ENCODE peak calls at places on chromosomes 11 and 22, in nine cellular contexts. N, V, H, P, F, Z, L, C and O are unnamed samples.

GRCh38 chr11:77071077-77071476 is 4.3 kb downstream of the CAPN5 start:
- DNase-seq in H (no peak), P (no peak), N (no peak), F (no peak), Z (no peak), C (no peak), L (no peak), V (no peak), O (no peak)

GRCh38 chr11:2097356-2097997 is 41.7 kb downstream of the IGF2 start:
- DNase-seq in F (peak), L (peak), V (peak), Z (peak), C (peak), P (peak), H (peak), N (no peak), O (peak)

GRCh38 chr11:7622731-7623130 is 50.6 kb downstream of the CYB5R2 start:
- DNase-seq in F (no peak), H (no peak), V (no peak), C (no peak), P (no peak), Z (no peak), N (no peak), L (no peak), O (no peak)

GRCh38 chr22:49545606-49546005 is 282.1 kb downstream of the BRD1 start:
- DNase-seq in F (no peak), V (no peak), P (no peak), N (no peak), H (no peak), C (no peak), Z (no peak), L (no peak), O (no peak)

GRCh38 chr11:119092880-119093665 is 8.4 kb downstream of the HMBS start:
- DNase-seq in C (no peak), H (peak), P (peak), N (no peak), V (no peak), F (peak), Z (no peak), L (no peak), O (peak)

GRCh38 chr11:9362393-9362863 is 22.0 kb upstream of the IPO7 start:
- DNase-seq in P (no peak), F (no peak), L (no peak), C (peak), Z (no peak), H (peak), V (peak), N (no peak), O (no peak)

GRCh38 chr22:20434264-20434751 is 3.3 kb downstream of the SCARF2 start:
- DNase-seq in H (no peak), V (no peak), L (no peak), F (no peak), C (no peak), Z (no peak), P (no peak), N (no peak), O (no peak)

GRCh38 chr11:69501121-69501489 is 19.6 kb downstream of the LINC01488 start:
- DNase-seq in L (no peak), N (no peak), Z (no peak), P (no peak), C (no peak), H (no peak), F (no peak), V (no peak), O (no peak)

GRCh38 chr11:12077535-12078280 is 32.7 kb upstream of the MICAL2 start:
- DNase-seq in C (no peak), N (no peak), V (no peak), H (peak), Z (no peak), L (no peak), P (peak), F (peak), O (peak)

GRCh38 chr11:625636-626319 is 1.0 kb upstream of the CDHR5 start:
- DNase-seq in V (no peak), C (no peak), P (no peak), L (peak), F (no peak), N (no peak), Z (no peak), H (no peak), O (no peak)

GRCh38 chr22:22061085-22062077 is 78.8 kb upstream of the TOP3B start:
- DNase-seq in V (no peak), P (no peak), Z (no peak), C (no peak), L (no peak), N (peak), H (peak), F (peak), O (peak)

GRCh38 chr11:12979928-12980689 is 29.0 kb upstream of the RASSF10 start:
- DNase-seq in C (peak), L (no peak), V (no peak), P (no peak), N (no peak), Z (no peak), F (no peak), H (no peak), O (peak)

GRCh38 chr11:125070699-125071254 is 7.7 kb downstream of the SLC37A2 start:
- DNase-seq in F (peak), L (peak), V (no peak), N (peak), C (no peak), Z (no peak), H (peak), P (peak), O (peak)

GRCh38 chr11:15347969-15348734 is 233.4 kb downstream of the INSC start:
- DNase-seq in F (no peak), N (no peak), V (no peak), L (no peak), Z (no peak), C (no peak), P (no peak), H (no peak), O (no peak)

GRCh38 chr11:2122222-2122906 is 16.8 kb downstream of the IGF2 start:
- DNase-seq in N (no peak), F (peak), H (no peak), L (no peak), V (no peak), C (no peak), Z (peak), P (peak), O (peak)

GRCh38 chr22:43992331-43992821 is 31.7 kb upstream of the PARVB start:
- DNase-seq in Z (no peak), V (no peak), C (no peak), F (peak), H (peak), P (peak), L (no peak), N (no peak), O (peak)

GRCh38 chr11:6611092-6612007 is 666 bp downstream of the TAF10 start:
- DNase-seq in Z (peak), V (peak), L (peak), N (no peak), H (peak), F (peak), C (peak), P (peak), O (no peak)

GRCh38 chr11:119344291-119345010 is 2.1 kb downstream of the MFRP start:
- DNase-seq in Z (no peak), H (peak), C (no peak), V (no peak), N (no peak), L (no peak), F (no peak), P (no peak), O (no peak)

GRCh38 chr11:124026498-124026897 is at the start of gene OR10G8:
- DNase-seq in V (no peak), F (no peak), H (no peak), C (no peak), P (no peak), Z (no peak), N (no peak), L (no peak), O (no peak)

GRCh38 chr11:118090545-118091162 is 3.9 kb upstream of the SMIM35 start:
- DNase-seq in N (no peak), Z (no peak), C (no peak), P (no peak), L (no peak), V (no peak), F (no peak), H (no peak), O (no peak)

GRCh38 chr22:30313527-30314385 is 13.0 kb downstream of the TBC1D10A start:
- DNase-seq in Z (no peak), C (no peak), P (no peak), H (no peak), F (no peak), N (no peak), L (no peak), V (no peak), O (peak)

GRCh38 chr11:94730153-94730552 is 38.0 kb upstream of the AMOTL1 start:
- DNase-seq in Z (no peak), P (no peak), F (no peak), H (peak), V (no peak), L (no peak), C (no peak), N (no peak), O (no peak)

GRCh38 chr22:35618427-35619223 is 1.5 kb upstream of the MB start:
- DNase-seq in N (no peak), H (no peak), F (no peak), P (no peak), L (no peak), C (no peak), Z (no peak), V (no peak), O (no peak)

GRCh38 chr11:89437317-89437716 is 53.9 kb downstream of the NOX4 start:
- DNase-seq in L (no peak), V (peak), P (no peak), F (no peak), Z (no peak), N (no peak), C (peak), H (no peak), O (no peak)

GRCh38 chr22:44735518-44736428 is 16.6 kb upstream of the ARHGAP8 start:
- DNase-seq in H (peak), V (peak), Z (peak), N (no peak), P (no peak), C (peak), L (peak), F (peak), O (peak)

DNA sequence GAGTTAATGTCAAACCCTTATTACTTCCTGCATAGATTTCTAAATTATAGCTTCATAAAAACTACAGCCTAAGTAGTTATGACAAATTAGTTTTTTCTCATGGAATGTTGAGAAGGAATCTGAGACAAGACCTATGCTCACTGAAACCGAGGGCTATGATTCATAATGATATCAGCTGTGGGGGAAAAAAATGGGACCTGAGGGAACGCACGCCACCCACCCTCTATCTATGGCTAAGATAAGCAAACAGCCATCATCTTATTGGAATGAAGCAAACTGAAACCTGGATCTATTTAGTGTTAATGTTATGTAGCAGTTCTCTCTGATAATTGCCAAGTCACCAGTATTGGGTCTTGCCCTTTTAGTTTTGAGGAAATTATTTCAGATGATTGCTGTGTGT is 906.9 kb upstream of the RAG2 start:
- DNase-seq in H (peak), V (no peak), Z (no peak), P (peak), L (no peak), F (peak), C (peak), N (no peak), O (peak)
- H3K9ac ChIP-seq in H (no peak), V (no peak), Z (no peak), P (no peak), L (no peak), F (peak), C (no peak), N (no peak), O (peak)

GRCh38 chr11:128695539-128696221 is 1.8 kb downstream of the FLI1 start:
- DNase-seq in Z (no peak), N (no peak), P (no peak), L (no peak), F (no peak), V (no peak), C (no peak), H (peak), O (no peak)
- H3K9ac ChIP-seq in Z (no peak), N (no peak), P (no peak), L (peak), F (peak), V (no peak), C (no peak), H (peak), O (no peak)

DNA sequence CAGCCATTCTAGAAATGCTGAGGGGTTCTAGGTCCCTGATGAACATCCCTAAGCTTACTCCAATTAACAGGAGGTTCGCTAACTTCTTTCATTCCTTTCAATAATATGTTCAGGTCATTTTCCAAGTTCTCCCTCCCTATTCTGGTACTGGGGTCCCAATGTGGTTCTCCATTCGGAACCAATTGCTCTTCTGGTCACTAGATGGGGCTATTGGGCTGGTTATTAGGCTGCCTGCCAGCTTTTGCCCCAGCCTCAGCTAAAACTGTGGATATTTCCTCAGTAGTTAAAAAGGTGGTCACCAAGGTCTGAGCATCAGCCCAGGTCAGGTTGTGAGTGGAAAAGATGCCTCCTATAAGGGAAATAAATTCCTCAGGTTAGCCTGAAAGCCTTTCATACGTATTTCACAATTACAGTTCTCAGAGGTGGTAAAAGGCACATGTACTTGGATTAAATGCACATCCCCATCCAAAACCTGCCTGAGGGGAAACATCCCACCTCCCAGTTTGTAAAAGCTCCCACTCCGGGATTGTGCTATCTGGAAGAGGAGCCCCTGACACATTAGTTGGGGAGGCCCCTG is 161.1 kb upstream of the CCDC179 start:
- DNase-seq in H (peak), C (peak), V (no peak), P (peak), N (no peak), F (peak), L (no peak), Z (no peak), O (peak)
- H3K9ac ChIP-seq in H (no peak), C (no peak), V (no peak), P (no peak), N (no peak), F (no peak), L (no peak), Z (no peak), O (no peak)

GRCh38 chr11:44340656-44341055 is 30.7 kb upstream of the ALX4 start:
- DNase-seq in N (no peak), F (no peak), C (no peak), H (no peak), L (no peak), Z (no peak), V (no peak), P (no peak), O (no peak)
- H3K9ac ChIP-seq in N (no peak), F (no peak), C (no peak), H (no peak), L (no peak), Z (no peak), V (no peak), P (no peak), O (no peak)

GRCh38 chr11:45804806-45805304 is at the start of gene SLC35C1:
- DNase-seq in P (peak), C (peak), V (peak), F (peak), L (peak), N (peak), H (peak), Z (peak), O (peak)

GRCh38 chr11:45805305-45806071 is 539 bp downstream of the SLC35C1 start:
- DNase-seq in P (peak), V (peak), C (peak), H (peak), F (peak), Z (peak), L (no peak), N (no peak), O (peak)

GRCh38 chr11:45806937-45807791 is 2.2 kb downstream of the SLC35C1 start:
- DNase-seq in V (no peak), P (no peak), C (no peak), F (no peak), N (no peak), Z (no peak), L (no peak), H (no peak), O (no peak)

GRCh38 chr11:45807792-45808238 is 2.9 kb downstream of the SLC35C1 start:
- DNase-seq in Z (no peak), F (no peak), N (no peak), C (no peak), H (no peak), P (no peak), L (no peak), V (no peak), O (no peak)

GRCh38 chr11:45806072-45806933 is 1.4 kb downstream of the SLC35C1 start:
- DNase-seq in Z (no peak), F (no peak), V (no peak), P (no peak), N (no peak), C (no peak), L (no peak), H (no peak), O (no peak)
- H3K9ac ChIP-seq in Z (peak), F (peak), V (no peak), P (no peak), N (peak), C (peak), L (peak), H (peak), O (no peak)

DNA sequence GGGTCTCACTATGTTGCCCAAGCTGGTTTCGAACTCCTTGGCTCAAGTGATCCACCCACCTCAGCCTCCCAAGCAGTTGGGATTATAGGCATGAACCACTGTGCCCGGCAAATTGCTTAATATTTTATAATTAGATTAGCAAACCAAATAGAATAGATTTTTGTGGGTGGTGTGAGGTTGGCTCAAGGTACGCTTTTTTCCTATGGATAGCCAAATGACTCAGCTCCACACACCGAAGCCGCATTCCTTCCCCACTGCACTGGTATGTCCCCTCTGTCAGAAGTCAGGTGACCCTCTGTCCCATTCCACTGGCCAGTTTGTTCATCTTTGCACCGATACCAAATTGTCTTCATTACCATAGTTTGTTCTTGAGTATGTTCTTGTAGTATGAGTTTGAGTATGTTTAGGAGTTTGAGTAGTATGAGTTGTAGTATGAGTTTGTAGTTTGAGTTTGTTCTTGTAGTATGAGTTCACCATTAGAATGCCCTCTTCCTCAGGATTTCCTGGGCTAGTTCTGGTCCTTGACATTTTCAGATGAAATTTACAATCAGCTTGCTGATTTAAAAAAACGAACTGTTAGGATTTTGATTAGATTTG is 19.4 kb downstream of the SUSD2 start:
- DNase-seq in C (peak), L (no peak), P (peak), N (peak), Z (no peak), V (no peak), F (peak), H (peak), O (peak)
- H3K9ac ChIP-seq in C (no peak), L (no peak), P (no peak), N (peak), Z (no peak), V (no peak), F (no peak), H (no peak), O (no peak)

GRCh38 chr11:35735411-35735810 is 72.8 kb downstream of the TRIM44 start:
- DNase-seq in C (no peak), Z (no peak), V (no peak), L (no peak), F (no peak), H (no peak), P (no peak), N (no peak), O (no peak)

GRCh38 chr11:35740061-35740824 is 77.7 kb downstream of the TRIM44 start:
- DNase-seq in F (no peak), L (no peak), H (no peak), P (no peak), V (no peak), Z (no peak), N (no peak), C (no peak), O (no peak)

GRCh38 chr11:35734669-35735068 is 72.1 kb downstream of the TRIM44 start:
- DNase-seq in N (no peak), C (no peak), F (no peak), P (no peak), V (no peak), H (no peak), Z (no peak), L (no peak), O (no peak)

GRCh38 chr11:35736952-35737351 is 74.4 kb downstream of the TRIM44 start:
- DNase-seq in N (no peak), C (no peak), L (no peak), F (no peak), V (no peak), P (no peak), Z (no peak), H (no peak), O (no peak)

DNA sequence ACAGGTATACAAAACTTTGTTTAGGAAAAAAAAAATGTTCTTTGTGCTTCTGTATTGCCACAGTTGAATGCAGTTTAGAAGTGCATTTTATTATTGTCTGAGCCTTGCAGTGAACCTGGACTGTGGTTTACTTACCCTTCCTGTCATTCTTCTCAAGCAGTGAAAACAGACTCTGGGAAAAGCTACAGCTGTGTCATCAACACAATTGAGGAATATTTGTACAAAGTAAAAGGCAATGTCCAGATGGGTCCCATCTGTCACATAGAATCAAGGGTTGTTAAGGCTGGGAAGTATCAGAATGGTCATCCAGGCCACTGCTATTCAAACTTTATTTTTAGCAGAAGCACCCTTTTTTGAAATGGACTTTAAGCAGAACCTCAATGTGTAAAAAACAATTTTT is 73.3 kb downstream of the TRIM44 start:
- DNase-seq in F (no peak), Z (no peak), V (no peak), H (no peak), C (no peak), L (no peak), P (no peak), N (no peak), O (no peak)
- H3K9ac ChIP-seq in F (no peak), Z (no peak), V (no peak), H (no peak), C (no peak), L (no peak), P (no peak), N (no peak), O (no peak)

GRCh38 chr22:37176464-37177061 is 11.5 kb downstream of the C1QTNF6 start:
- DNase-seq in V (no peak), H (peak), P (peak), Z (no peak), F (peak), L (no peak), C (no peak), N (no peak), O (no peak)
- H3K9ac ChIP-seq in V (no peak), H (peak), P (peak), Z (no peak), F (peak), L (peak), C (no peak), N (no peak), O (no peak)

GRCh38 chr22:17724678-17725464 is 49.4 kb downstream of the BID start:
- DNase-seq in C (no peak), Z (no peak), F (no peak), P (no peak), L (no peak), V (no peak), H (no peak), N (no peak), O (no peak)
- H3K9ac ChIP-seq in C (no peak), Z (no peak), F (no peak), P (no peak), L (no peak), V (no peak), H (no peak), N (no peak), O (no peak)

GRCh38 chr11:86043765-86044534 is 24.9 kb downstream of the PICALM start:
- DNase-seq in Z (no peak), C (no peak), P (no peak), F (no peak), H (no peak), N (no peak), L (no peak), V (no peak), O (no peak)
- H3K9ac ChIP-seq in Z (no peak), C (no peak), P (no peak), F (no peak), H (peak), N (no peak), L (no peak), V (no peak), O (no peak)